ENCODE peak calls at places on chromosome 15, in four cellular contexts. One of them, this sample, is unnamed.

GRCh38 chr15:62601779-62602540 is 436.9 kb upstream of the C2CD4B start:
- DNase-seq in brain microvascular endothelial cell: no peak
- DNase-seq in colonic mucosa: no peak
- DNase-seq in astrocyte of the spinal cord: no peak
- DNase-seq in this sample: peak; percentile 63

GRCh38 chr15:29455530-29455929 is 185.9 kb upstream of the NSMCE3 start:
- DNase-seq in brain microvascular endothelial cell: no peak
- DNase-seq in colonic mucosa: no peak
- DNase-seq in astrocyte of the spinal cord: no peak
- DNase-seq in this sample: no peak

GRCh38 chr15:101269479-101270223 is 7.6 kb downstream of the SELENOS start:
- DNase-seq in brain microvascular endothelial cell: no peak
- DNase-seq in astrocyte of the spinal cord: no peak
- DNase-seq in colonic mucosa: no peak
- DNase-seq in this sample: no peak

GRCh38 chr15:88705769-88706165 is 67.0 kb downstream of the ISG20 start:
- DNase-seq in astrocyte of the spinal cord: no peak
- DNase-seq in brain microvascular endothelial cell: no peak
- DNase-seq in colonic mucosa: no peak
- DNase-seq in this sample: no peak

GRCh38 chr15:91872356-91873132 is 19.0 kb downstream of the SLCO3A1 start:
- DNase-seq in colonic mucosa: no peak
- DNase-seq in astrocyte of the spinal cord: no peak
- DNase-seq in brain microvascular endothelial cell: no peak
- DNase-seq in this sample: no peak

GRCh38 chr15:82530606-82531379 is 9.5 kb downstream of the RPS17 start:
- DNase-seq in brain microvascular endothelial cell: peak; percentile 63
- DNase-seq in astrocyte of the spinal cord: peak; percentile 62
- DNase-seq in colonic mucosa: peak; percentile 80
- DNase-seq in this sample: peak; percentile 44

GRCh38 chr15:96583671-96584070 is 253.2 kb downstream of the NR2F2 start:
- DNase-seq in brain microvascular endothelial cell: no peak
- DNase-seq in astrocyte of the spinal cord: no peak
- DNase-seq in colonic mucosa: no peak
- DNase-seq in this sample: no peak

GRCh38 chr15:51089699-51090098 is 5.0 kb downstream of the TNFAIP8L3 start:
- DNase-seq in astrocyte of the spinal cord: no peak
- DNase-seq in brain microvascular endothelial cell: no peak
- DNase-seq in colonic mucosa: no peak
- DNase-seq in this sample: peak; percentile 42

GRCh38 chr15:63601026-63601726 is 4.0 kb downstream of the FBXL22 start:
- DNase-seq in colonic mucosa: peak; percentile 47
- DNase-seq in brain microvascular endothelial cell: peak; percentile 22
- DNase-seq in astrocyte of the spinal cord: peak; percentile 54
- DNase-seq in this sample: peak; percentile 30

GRCh38 chr15:90231028-90232017 is 2.4 kb downstream of the CIB1 start:
- DNase-seq in brain microvascular endothelial cell: no peak
- DNase-seq in astrocyte of the spinal cord: no peak
- DNase-seq in colonic mucosa: no peak
- DNase-seq in this sample: no peak

GRCh38 chr15:48596415-48596814 is 49.1 kb downstream of the FBN1 start:
- DNase-seq in astrocyte of the spinal cord: no peak
- DNase-seq in colonic mucosa: no peak
- DNase-seq in brain microvascular endothelial cell: no peak
- DNase-seq in this sample: peak; percentile 62

GRCh38 chr15:52011711-52012144 is 7.3 kb upstream of the MAPK6 start:
- DNase-seq in colonic mucosa: no peak
- DNase-seq in astrocyte of the spinal cord: no peak
- DNase-seq in brain microvascular endothelial cell: no peak
- DNase-seq in this sample: no peak

GRCh38 chr15:48149858-48150257 is 28.2 kb downstream of the MYEF2 start:
- DNase-seq in astrocyte of the spinal cord: peak; percentile 67
- DNase-seq in colonic mucosa: no peak
- DNase-seq in brain microvascular endothelial cell: peak; percentile 67
- DNase-seq in this sample: peak; percentile 56

GRCh38 chr15:40398413-40398873 is 7.2 kb upstream of the IVD start:
- DNase-seq in astrocyte of the spinal cord: no peak
- DNase-seq in colonic mucosa: no peak
- DNase-seq in brain microvascular endothelial cell: no peak
- DNase-seq in this sample: no peak

GRCh38 chr15:73683257-73683623 is 943 bp upstream of the CD276 start:
- DNase-seq in brain microvascular endothelial cell: no peak
- DNase-seq in astrocyte of the spinal cord: no peak
- DNase-seq in colonic mucosa: no peak
- DNase-seq in this sample: no peak
- H3K4me3 ChIP-seq in brain microvascular endothelial cell: no peak overlapping the region
- H3K4me3 ChIP-seq in astrocyte of the spinal cord: no peak overlapping the region
- H3K4me3 ChIP-seq in colonic mucosa: no peak overlapping the region
- H3K4me3 ChIP-seq in this sample: no peak overlapping the region

GRCh38 chr15:72784233-72784876 is 797 bp upstream of the ADPGK start:
- DNase-seq in brain microvascular endothelial cell: peak; percentile 83
- DNase-seq in astrocyte of the spinal cord: peak; percentile 91
- DNase-seq in colonic mucosa: peak; percentile 80
- DNase-seq in this sample: peak; percentile 84

GRCh38 chr15:72783563-72784232 is at the start of gene ADPGK:
- DNase-seq in astrocyte of the spinal cord: peak; percentile 95
- DNase-seq in colonic mucosa: peak; percentile 91
- DNase-seq in brain microvascular endothelial cell: peak; percentile 82
- DNase-seq in this sample: peak; percentile 92

GRCh38 chr15:72782274-72782992 is 1.1 kb downstream of the ADPGK start:
- DNase-seq in astrocyte of the spinal cord: no peak
- DNase-seq in colonic mucosa: no peak
- DNase-seq in brain microvascular endothelial cell: no peak
- DNase-seq in this sample: no peak

GRCh38 chr15:72781621-72782020 is 1.9 kb downstream of the ADPGK start:
- DNase-seq in colonic mucosa: no peak
- DNase-seq in brain microvascular endothelial cell: no peak
- DNase-seq in astrocyte of the spinal cord: no peak
- DNase-seq in this sample: no peak

DNA sequence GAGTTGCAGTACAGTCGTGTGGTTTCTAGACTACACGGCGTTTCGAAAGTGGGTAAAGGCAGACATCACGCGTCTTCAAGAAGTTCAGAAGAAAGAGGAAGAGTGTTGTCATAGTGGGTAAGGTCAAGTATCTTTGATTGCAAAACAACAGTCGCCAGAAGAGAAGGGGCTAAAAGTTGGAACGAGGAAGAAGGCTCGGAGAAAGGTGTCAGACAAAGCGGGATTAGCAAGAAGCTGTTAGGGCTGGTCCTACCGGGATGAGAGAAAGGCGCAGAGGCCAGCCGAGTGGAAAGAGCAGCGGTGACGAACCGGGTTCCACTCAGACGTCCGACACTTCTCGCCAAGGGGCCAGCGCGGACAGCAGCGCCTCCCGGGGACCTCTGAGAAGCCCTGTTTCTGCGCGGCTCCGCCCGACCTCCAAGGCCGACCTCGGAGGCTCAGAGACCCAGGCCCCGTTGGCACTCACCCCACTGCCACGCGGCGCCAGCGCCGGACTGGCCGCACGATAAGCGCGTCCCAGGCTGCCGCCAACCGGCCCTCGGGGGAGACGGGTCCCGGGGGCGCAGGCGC is 480 bp downstream of the ADPGK start:
- DNase-seq in brain microvascular endothelial cell: no peak
- DNase-seq in astrocyte of the spinal cord: no peak
- DNase-seq in colonic mucosa: peak; percentile 52
- DNase-seq in this sample: peak; percentile 32
- TF ChIP-seq CTCF in brain microvascular endothelial cell: no peak
- TF ChIP-seq CTCF in astrocyte of the spinal cord: no peak
- TF ChIP-seq CTCF in colonic mucosa: no peak
- TF ChIP-seq CTCF in this sample: no peak

GRCh38 chr15:80073197-80073596 is 13.7 kb downstream of the ZFAND6 start:
- DNase-seq in brain microvascular endothelial cell: no peak
- DNase-seq in astrocyte of the spinal cord: no peak
- DNase-seq in colonic mucosa: no peak
- DNase-seq in this sample: no peak

GRCh38 chr15:80068578-80068977 is 9.1 kb downstream of the ZFAND6 start:
- DNase-seq in colonic mucosa: no peak
- DNase-seq in brain microvascular endothelial cell: no peak
- DNase-seq in astrocyte of the spinal cord: peak; percentile 50
- DNase-seq in this sample: peak; percentile 81

GRCh38 chr15:80070840-80071239 is 11.4 kb downstream of the ZFAND6 start:
- DNase-seq in brain microvascular endothelial cell: no peak
- DNase-seq in astrocyte of the spinal cord: peak; percentile 43
- DNase-seq in colonic mucosa: no peak
- DNase-seq in this sample: peak; percentile 66

GRCh38 chr15:80072285-80072684 is 12.8 kb downstream of the ZFAND6 start:
- DNase-seq in colonic mucosa: peak; percentile 57
- DNase-seq in brain microvascular endothelial cell: peak; percentile 77
- DNase-seq in astrocyte of the spinal cord: peak; percentile 95
- DNase-seq in this sample: peak; percentile 87

DNA sequence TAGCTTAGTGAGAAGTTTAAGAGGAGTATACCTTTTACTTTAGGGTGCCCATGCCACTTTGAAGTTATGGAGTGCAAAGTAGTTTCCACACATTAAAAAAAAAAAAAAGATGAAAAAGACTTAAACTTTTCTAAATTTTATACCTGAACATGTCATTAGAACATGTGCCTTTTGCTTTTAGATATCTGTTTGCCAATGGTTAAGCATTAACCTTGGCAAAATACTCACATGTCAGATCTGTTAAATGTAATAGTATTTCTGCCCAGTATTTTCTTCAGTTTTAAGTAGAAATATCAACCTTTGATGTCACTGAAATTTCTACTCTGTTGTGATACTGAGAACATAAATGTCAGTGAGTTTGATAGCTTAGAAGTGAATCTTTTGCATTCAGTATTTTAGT is 12.2 kb downstream of the ZFAND6 start:
- DNase-seq in brain microvascular endothelial cell: no peak
- DNase-seq in astrocyte of the spinal cord: no peak
- DNase-seq in colonic mucosa: no peak
- DNase-seq in this sample: no peak
- H3K4me3 ChIP-seq in brain microvascular endothelial cell: no peak overlapping the region
- H3K4me3 ChIP-seq in astrocyte of the spinal cord: no peak overlapping the region
- H3K4me3 ChIP-seq in colonic mucosa: no peak overlapping the region
- H3K4me3 ChIP-seq in this sample: peak overlapping the region; percentile 41

DNA sequence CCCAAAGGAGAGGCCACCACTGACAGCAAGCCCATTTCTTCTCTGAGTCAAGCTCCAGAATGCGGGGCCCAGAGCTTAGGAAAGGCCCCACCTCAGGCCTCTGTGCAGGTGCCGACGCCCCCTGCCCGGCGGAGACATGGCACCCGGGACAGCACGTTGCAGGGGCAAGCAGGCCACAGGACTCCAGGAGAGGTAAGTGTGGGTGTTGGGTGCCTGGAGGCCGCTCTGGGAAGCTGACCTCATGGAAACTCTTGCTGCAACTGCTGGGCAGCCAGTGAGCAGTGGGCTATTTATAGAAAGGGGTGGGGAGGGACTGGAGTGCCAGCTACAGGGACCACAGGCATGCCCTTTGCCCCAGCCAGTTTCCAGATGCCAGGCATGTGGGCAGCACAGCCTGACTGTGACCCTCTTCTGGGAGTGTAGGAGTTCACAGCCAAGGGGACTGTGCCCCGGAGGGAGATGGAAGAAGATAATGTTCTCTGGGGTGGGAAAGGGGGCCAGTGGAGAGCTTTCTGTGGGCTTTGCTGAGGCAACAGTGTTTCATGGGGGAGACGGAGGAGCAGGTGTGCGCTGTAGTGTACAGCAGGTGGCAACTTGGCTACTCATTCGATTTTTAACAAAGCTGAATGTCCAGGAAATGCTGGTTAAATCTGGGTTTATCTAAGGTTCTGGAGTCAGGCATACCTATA is 23.7 kb downstream of the ALPK3 start:
- DNase-seq in astrocyte of the spinal cord: peak; percentile 32
- DNase-seq in brain microvascular endothelial cell: no peak
- DNase-seq in colonic mucosa: peak; percentile 58
- DNase-seq in this sample: peak; percentile 80
- TF ChIP-seq CTCF in astrocyte of the spinal cord: no peak
- TF ChIP-seq CTCF in brain microvascular endothelial cell: no peak
- TF ChIP-seq CTCF in colonic mucosa: no peak
- TF ChIP-seq CTCF in this sample: no peak

DNA sequence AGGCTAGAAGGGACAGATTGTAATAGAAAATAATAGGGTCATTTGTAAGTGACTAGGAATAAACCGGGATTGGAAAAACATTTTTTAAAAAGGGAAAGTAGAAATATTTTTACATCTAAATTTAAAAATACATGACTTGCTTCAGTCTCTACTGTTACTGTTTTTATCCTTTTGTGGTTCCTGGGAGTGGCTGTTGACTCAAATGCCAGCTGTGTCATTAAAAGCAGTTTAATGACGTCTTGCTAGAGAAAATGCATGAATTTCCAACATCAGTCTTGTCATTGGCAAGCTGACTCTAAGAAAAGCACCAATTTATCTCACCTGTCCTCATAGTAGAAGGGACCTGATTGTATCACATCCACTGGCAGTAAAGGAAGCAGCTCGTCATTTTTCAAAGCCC is 16.7 kb upstream of the LCMT2 start:
- DNase-seq in brain microvascular endothelial cell: no peak
- DNase-seq in colonic mucosa: no peak
- DNase-seq in astrocyte of the spinal cord: no peak
- DNase-seq in this sample: no peak
- H3K4me3 ChIP-seq in brain microvascular endothelial cell: no peak overlapping the region
- H3K4me3 ChIP-seq in colonic mucosa: no peak overlapping the region
- H3K4me3 ChIP-seq in astrocyte of the spinal cord: no peak overlapping the region
- H3K4me3 ChIP-seq in this sample: no peak overlapping the region

This sample was measured in AG10803.